ENCODE peak calls at places on chromosomes 7 and 10, in eight cellular contexts. One of them, this sample, is unnamed.

GRCh38 chr7:127107601-127108007 is 145.1 kb downstream of the GRM8 start:
- DNase-seq in HCT116: peak
- DNase-seq in fibroblast of lung: peak
- DNase-seq in prostate gland: peak
- DNase-seq in mammary epithelial cell: peak
- DNase-seq in GM23248: peak
- DNase-seq in tibial artery: no peak
- DNase-seq in upper lobe of right lung: no peak
- DNase-seq in this sample: peak

GRCh38 chr10:98929709-98930108 is 305.9 kb downstream of the HPSE2 start:
- DNase-seq in HCT116: no peak
- DNase-seq in fibroblast of lung: no peak
- DNase-seq in prostate gland: no peak
- DNase-seq in mammary epithelial cell: no peak
- DNase-seq in GM23248: no peak
- DNase-seq in tibial artery: no peak
- DNase-seq in upper lobe of right lung: no peak
- DNase-seq in this sample: no peak

GRCh38 chr10:110868981-110869380 is 2.7 kb upstream of the PDCD4 start:
- DNase-seq in HCT116: no peak
- DNase-seq in fibroblast of lung: no peak
- DNase-seq in prostate gland: no peak
- DNase-seq in mammary epithelial cell: no peak
- DNase-seq in GM23248: no peak
- DNase-seq in tibial artery: no peak
- DNase-seq in upper lobe of right lung: no peak
- DNase-seq in this sample: no peak

GRCh38 chr7:86320341-86320740 is 323.4 kb upstream of the GRM3 start:
- DNase-seq in HCT116: no peak
- DNase-seq in fibroblast of lung: no peak
- DNase-seq in prostate gland: no peak
- DNase-seq in mammary epithelial cell: no peak
- DNase-seq in GM23248: no peak
- DNase-seq in tibial artery: no peak
- DNase-seq in upper lobe of right lung: no peak
- DNase-seq in this sample: no peak

GRCh38 chr10:103768345-103768744 is 87.0 kb downstream of the SH3PXD2A start:
- DNase-seq in HCT116: no peak
- DNase-seq in fibroblast of lung: no peak
- DNase-seq in prostate gland: no peak
- DNase-seq in mammary epithelial cell: no peak
- DNase-seq in GM23248: no peak
- DNase-seq in tibial artery: no peak
- DNase-seq in upper lobe of right lung: no peak
- DNase-seq in this sample: no peak

GRCh38 chr7:99614495-99614894 is 2.3 kb upstream of the ZSCAN25 start:
- DNase-seq in HCT116: no peak
- DNase-seq in fibroblast of lung: no peak
- DNase-seq in prostate gland: no peak
- DNase-seq in mammary epithelial cell: no peak
- DNase-seq in GM23248: no peak
- DNase-seq in tibial artery: no peak
- DNase-seq in upper lobe of right lung: no peak
- DNase-seq in this sample: no peak

GRCh38 chr10:127906548-127907377 is at the start of gene PTPRE:
- DNase-seq in HCT116: peak
- DNase-seq in fibroblast of lung: peak
- DNase-seq in prostate gland: peak
- DNase-seq in mammary epithelial cell: peak
- DNase-seq in GM23248: peak
- DNase-seq in tibial artery: no peak
- DNase-seq in upper lobe of right lung: peak
- DNase-seq in this sample: peak

GRCh38 chr10:68153473-68154210 is 44.4 kb downstream of the MYPN start:
- DNase-seq in HCT116: peak
- DNase-seq in fibroblast of lung: peak
- DNase-seq in prostate gland: no peak
- DNase-seq in mammary epithelial cell: peak
- DNase-seq in GM23248: peak
- DNase-seq in tibial artery: no peak
- DNase-seq in upper lobe of right lung: no peak
- DNase-seq in this sample: no peak

GRCh38 chr7:136925556-136925955 is 57.1 kb downstream of the CHRM2 start:
- DNase-seq in HCT116: no peak
- DNase-seq in fibroblast of lung: no peak
- DNase-seq in prostate gland: no peak
- DNase-seq in mammary epithelial cell: no peak
- DNase-seq in GM23248: no peak
- DNase-seq in tibial artery: no peak
- DNase-seq in upper lobe of right lung: no peak
- DNase-seq in this sample: no peak

GRCh38 chr7:16644624-16644986 is 949 bp downstream of the ANKMY2 start:
- DNase-seq in HCT116: no peak
- DNase-seq in fibroblast of lung: peak
- DNase-seq in prostate gland: peak
- DNase-seq in mammary epithelial cell: peak
- DNase-seq in GM23248: peak
- DNase-seq in tibial artery: peak
- DNase-seq in upper lobe of right lung: peak
- DNase-seq in this sample: peak

GRCh38 chr7:90892213-90892612 is 296.1 kb downstream of the CDK14 start:
- DNase-seq in HCT116: no peak
- DNase-seq in fibroblast of lung: peak
- DNase-seq in prostate gland: no peak
- DNase-seq in mammary epithelial cell: no peak
- DNase-seq in GM23248: no peak
- DNase-seq in tibial artery: no peak
- DNase-seq in upper lobe of right lung: no peak
- DNase-seq in this sample: no peak

GRCh38 chr10:59281861-59282260 is 80.5 kb downstream of the FAM13C start:
- DNase-seq in HCT116: no peak
- DNase-seq in fibroblast of lung: no peak
- DNase-seq in prostate gland: no peak
- DNase-seq in mammary epithelial cell: no peak
- DNase-seq in GM23248: no peak
- DNase-seq in tibial artery: no peak
- DNase-seq in upper lobe of right lung: no peak
- DNase-seq in this sample: no peak

GRCh38 chr7:148901178-148901577 is 17.1 kb upstream of the EZH2 start:
- DNase-seq in HCT116: no peak
- DNase-seq in fibroblast of lung: no peak
- DNase-seq in prostate gland: no peak
- DNase-seq in mammary epithelial cell: peak
- DNase-seq in GM23248: no peak
- DNase-seq in tibial artery: no peak
- DNase-seq in upper lobe of right lung: no peak
- DNase-seq in this sample: no peak

GRCh38 chr10:42961156-42961589 is 115.7 kb upstream of the RET start:
- DNase-seq in HCT116: no peak
- DNase-seq in fibroblast of lung: no peak
- DNase-seq in prostate gland: no peak
- DNase-seq in mammary epithelial cell: no peak
- DNase-seq in GM23248: no peak
- DNase-seq in tibial artery: peak
- DNase-seq in upper lobe of right lung: peak
- DNase-seq in this sample: no peak

GRCh38 chr10:43691503-43691902 is 42.8 kb upstream of the ZNF32 start:
- DNase-seq in HCT116: no peak
- DNase-seq in fibroblast of lung: peak
- DNase-seq in prostate gland: no peak
- DNase-seq in mammary epithelial cell: no peak
- DNase-seq in GM23248: peak
- DNase-seq in tibial artery: no peak
- DNase-seq in upper lobe of right lung: no peak
- DNase-seq in this sample: peak

GRCh38 chr10:79235765-79236755 is 111.2 kb upstream of the PPIF start:
- DNase-seq in HCT116: no peak
- DNase-seq in fibroblast of lung: no peak
- DNase-seq in prostate gland: no peak
- DNase-seq in mammary epithelial cell: no peak
- DNase-seq in GM23248: no peak
- DNase-seq in tibial artery: no peak
- DNase-seq in upper lobe of right lung: no peak
- DNase-seq in this sample: no peak

GRCh38 chr7:108329514-108329913 is 126.7 kb downstream of the NRCAM start:
- DNase-seq in HCT116: no peak
- DNase-seq in fibroblast of lung: no peak
- DNase-seq in prostate gland: no peak
- DNase-seq in mammary epithelial cell: no peak
- DNase-seq in GM23248: no peak
- DNase-seq in tibial artery: no peak
- DNase-seq in upper lobe of right lung: no peak
- DNase-seq in this sample: no peak

GRCh38 chr10:70617798-70618568 is 15.4 kb upstream of the PRF1 start:
- DNase-seq in HCT116: no peak
- DNase-seq in fibroblast of lung: peak
- DNase-seq in prostate gland: no peak
- DNase-seq in mammary epithelial cell: peak
- DNase-seq in GM23248: peak
- DNase-seq in tibial artery: no peak
- DNase-seq in upper lobe of right lung: no peak
- DNase-seq in this sample: no peak

GRCh38 chr10:96442017-96442643 is 71.6 kb downstream of the TLL2 start:
- DNase-seq in HCT116: no peak
- DNase-seq in fibroblast of lung: no peak
- DNase-seq in prostate gland: no peak
- DNase-seq in mammary epithelial cell: no peak
- DNase-seq in GM23248: no peak
- DNase-seq in tibial artery: no peak
- DNase-seq in upper lobe of right lung: no peak
- DNase-seq in this sample: no peak

GRCh38 chr10:1137499-1138163 is 81.4 kb downstream of the WDR37 start:
- DNase-seq in HCT116: no peak
- DNase-seq in fibroblast of lung: no peak
- DNase-seq in prostate gland: no peak
- DNase-seq in mammary epithelial cell: no peak
- DNase-seq in GM23248: no peak
- DNase-seq in tibial artery: no peak
- DNase-seq in upper lobe of right lung: no peak
- DNase-seq in this sample: no peak

DNA sequence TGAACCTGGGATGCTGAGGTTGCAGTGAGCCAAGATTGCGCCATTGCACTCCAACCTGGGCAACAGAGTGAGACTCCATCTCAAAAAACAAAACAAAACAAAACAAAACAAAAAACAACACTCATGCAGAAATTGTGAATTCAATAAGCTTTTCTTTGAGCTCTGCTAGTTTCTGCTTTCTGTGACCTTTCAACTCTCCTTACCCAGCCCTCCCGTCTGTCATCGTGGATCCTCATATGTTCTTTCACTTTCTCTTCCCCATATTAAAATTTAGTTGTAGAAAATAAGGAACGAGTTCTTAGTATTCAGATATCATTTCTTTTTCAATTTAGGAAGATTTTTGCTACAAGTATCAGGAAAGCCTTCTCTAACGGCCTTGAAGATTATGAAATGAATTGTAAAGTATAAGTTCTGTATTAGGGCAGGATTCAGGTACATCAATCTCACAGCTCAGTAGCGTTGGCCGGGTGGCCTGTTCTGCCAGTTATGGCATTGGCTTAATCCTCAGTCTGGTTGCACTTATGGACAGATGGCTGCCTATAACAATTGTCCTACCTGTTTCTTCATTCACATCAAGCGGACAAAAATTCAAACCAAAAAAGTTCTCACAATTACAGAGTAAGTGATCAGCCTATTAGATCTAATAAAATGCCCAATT is 1167.0 kb downstream of the SORCS3 start:
- DNase-seq in HCT116: no peak
- DNase-seq in fibroblast of lung: no peak
- DNase-seq in prostate gland: no peak
- DNase-seq in mammary epithelial cell: no peak
- DNase-seq in GM23248: no peak
- DNase-seq in tibial artery: no peak
- DNase-seq in upper lobe of right lung: no peak
- DNase-seq in this sample: no peak
- H3K4me3 ChIP-seq in HCT116: no peak
- H3K4me3 ChIP-seq in fibroblast of lung: no peak
- H3K4me3 ChIP-seq in prostate gland: no peak
- H3K4me3 ChIP-seq in mammary epithelial cell: no peak
- H3K4me3 ChIP-seq in GM23248: no peak
- H3K4me3 ChIP-seq in tibial artery: no peak
- H3K4me3 ChIP-seq in upper lobe of right lung: no peak
- H3K4me3 ChIP-seq in this sample: no peak

GRCh38 chr10:106987362-106987761 is 177.1 kb downstream of the SORCS1 start:
- DNase-seq in HCT116: no peak
- DNase-seq in fibroblast of lung: no peak
- DNase-seq in prostate gland: no peak
- DNase-seq in mammary epithelial cell: no peak
- DNase-seq in GM23248: no peak
- DNase-seq in tibial artery: no peak
- DNase-seq in upper lobe of right lung: no peak
- DNase-seq in this sample: no peak
- H3K27ac ChIP-seq in HCT116: no peak
- H3K27ac ChIP-seq in fibroblast of lung: no peak
- H3K27ac ChIP-seq in prostate gland: no peak
- H3K27ac ChIP-seq in mammary epithelial cell: no peak
- H3K27ac ChIP-seq in GM23248: no peak
- H3K27ac ChIP-seq in tibial artery: no peak
- H3K27ac ChIP-seq in upper lobe of right lung: no peak
- H3K27ac ChIP-seq in this sample: no peak

GRCh38 chr7:87476179-87476557 is 688 bp upstream of the ABCB4 start:
- DNase-seq in HCT116: no peak
- DNase-seq in fibroblast of lung: no peak
- DNase-seq in prostate gland: no peak
- DNase-seq in mammary epithelial cell: no peak
- DNase-seq in GM23248: peak
- DNase-seq in tibial artery: no peak
- DNase-seq in upper lobe of right lung: no peak
- DNase-seq in this sample: no peak
- H3K4me3 ChIP-seq in HCT116: no peak
- H3K4me3 ChIP-seq in fibroblast of lung: no peak
- H3K4me3 ChIP-seq in prostate gland: no peak
- H3K4me3 ChIP-seq in mammary epithelial cell: no peak
- H3K4me3 ChIP-seq in GM23248: peak
- H3K4me3 ChIP-seq in tibial artery: peak
- H3K4me3 ChIP-seq in upper lobe of right lung: peak
- H3K4me3 ChIP-seq in this sample: peak

DNA sequence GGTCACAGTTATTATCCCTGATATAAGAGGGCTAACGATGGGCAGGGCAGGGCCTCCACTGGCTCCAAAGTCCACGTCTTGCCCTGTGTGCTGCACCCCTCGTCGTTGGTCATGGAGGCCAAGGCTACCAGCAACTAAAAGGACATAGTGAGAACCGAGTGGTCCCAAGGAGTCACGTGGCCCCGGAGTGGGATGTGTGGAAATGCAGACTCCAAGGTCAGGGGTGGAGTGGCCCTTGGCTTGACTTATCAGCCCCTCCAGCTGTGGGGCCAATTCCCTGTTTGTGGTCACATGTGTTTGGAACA is 30.7 kb downstream of the BTBD16 start:
- DNase-seq in HCT116: no peak
- DNase-seq in fibroblast of lung: no peak
- DNase-seq in prostate gland: no peak
- DNase-seq in mammary epithelial cell: no peak
- DNase-seq in GM23248: no peak
- DNase-seq in tibial artery: no peak
- DNase-seq in upper lobe of right lung: no peak
- DNase-seq in this sample: no peak
- H3K27ac ChIP-seq in HCT116: no peak
- H3K27ac ChIP-seq in fibroblast of lung: no peak
- H3K27ac ChIP-seq in prostate gland: no peak
- H3K27ac ChIP-seq in mammary epithelial cell: no peak
- H3K27ac ChIP-seq in GM23248: peak
- H3K27ac ChIP-seq in tibial artery: no peak
- H3K27ac ChIP-seq in upper lobe of right lung: no peak
- H3K27ac ChIP-seq in this sample: peak

GRCh38 chr10:31304261-31304970 is 14.6 kb upstream of the ZEB1 start:
- DNase-seq in HCT116: no peak
- DNase-seq in fibroblast of lung: peak
- DNase-seq in prostate gland: no peak
- DNase-seq in mammary epithelial cell: no peak
- DNase-seq in GM23248: no peak
- DNase-seq in tibial artery: no peak
- DNase-seq in upper lobe of right lung: no peak
- DNase-seq in this sample: no peak
- H3K4me3 ChIP-seq in HCT116: no peak
- H3K4me3 ChIP-seq in fibroblast of lung: no peak
- H3K4me3 ChIP-seq in prostate gland: no peak
- H3K4me3 ChIP-seq in mammary epithelial cell: no peak
- H3K4me3 ChIP-seq in GM23248: no peak
- H3K4me3 ChIP-seq in tibial artery: no peak
- H3K4me3 ChIP-seq in upper lobe of right lung: no peak
- H3K4me3 ChIP-seq in this sample: no peak

This sample was measured in dorsolateral prefrontal cortex.